ENCODE peak calls at places on chromosomes 12 and 14, in nine cellular contexts. N, X, B, T, L, V, M, K and J are unnamed samples.

GRCh38 chr12:79681008-79681590 is 9.7 kb downstream of the PAWR start:
- DNase-seq in N (no peak), X (peak), B (no peak), T (no peak), L (peak), V (no peak), M (peak), K (no peak), J (no peak)

GRCh38 chr14:105534586-105534985 is 8.2 kb downstream of the TMEM121 start:
- DNase-seq in N (no peak), X (no peak), B (no peak), T (no peak), L (no peak), V (no peak), M (no peak), K (no peak), J (no peak)

GRCh38 chr12:121918679-121919038 is 267 bp downstream of the CFAP251 start:
- DNase-seq in N (no peak), X (peak), B (no peak), T (no peak), L (no peak), V (no peak), M (peak), K (no peak), J (peak)

GRCh38 chr12:60112778-60113177 is 516.9 kb downstream of the SLC16A7 start:
- DNase-seq in N (no peak), X (no peak), B (no peak), T (no peak), L (no peak), V (no peak), M (no peak), K (no peak), J (no peak)

GRCh38 chr12:100164153-100164704 is 21.6 kb upstream of the BLTP3B start:
- DNase-seq in N (no peak), X (no peak), B (no peak), T (no peak), L (no peak), V (no peak), M (no peak), K (no peak), J (no peak)

GRCh38 chr12:93184664-93185368 is 192.9 kb upstream of the NUDT4 start:
- DNase-seq in N (no peak), X (no peak), B (no peak), T (no peak), L (no peak), V (no peak), M (no peak), K (no peak), J (no peak)

GRCh38 chr14:104292084-104292970 is 153.9 kb downstream of the KIF26A start:
- DNase-seq in N (no peak), X (no peak), B (no peak), T (no peak), L (no peak), V (no peak), M (no peak), K (no peak), J (no peak)

GRCh38 chr12:48882325-48882687 is 16.6 kb upstream of the RND1 start:
- DNase-seq in N (no peak), X (no peak), B (no peak), T (no peak), L (no peak), V (no peak), M (no peak), K (no peak), J (no peak)

GRCh38 chr14:34063470-34064164 is 112.7 kb upstream of the EGLN3 start:
- DNase-seq in N (no peak), X (peak), B (no peak), T (no peak), L (no peak), V (no peak), M (no peak), K (no peak), J (no peak)

GRCh38 chr14:62988967-62989366 is 56.3 kb downstream of the KCNH5 start:
- DNase-seq in N (no peak), X (no peak), B (no peak), T (no peak), L (peak), V (no peak), M (no peak), K (no peak), J (no peak)

GRCh38 chr12:99436584-99436983 is 211.0 kb upstream of the GARIN6 start:
- DNase-seq in N (no peak), X (no peak), B (no peak), T (no peak), L (no peak), V (no peak), M (no peak), K (no peak), J (no peak)

GRCh38 chr12:54201001-54201794 is 12.4 kb upstream of the SMUG1 start:
- DNase-seq in N (peak), X (peak), B (peak), T (peak), L (peak), V (peak), M (peak), K (peak), J (peak)

GRCh38 chr12:66176525-66176924 is 6.7 kb upstream of the TMBIM4 start:
- DNase-seq in N (no peak), X (no peak), B (no peak), T (no peak), L (no peak), V (no peak), M (no peak), K (no peak), J (no peak)

GRCh38 chr12:46382425-46382973 is 9.9 kb upstream of the SLC38A2 start:
- DNase-seq in N (no peak), X (no peak), B (no peak), T (no peak), L (no peak), V (no peak), M (no peak), K (no peak), J (no peak)

GRCh38 chr14:89294060-89294459 is 123.0 kb downstream of the FOXN3 start:
- DNase-seq in N (no peak), X (peak), B (no peak), T (no peak), L (no peak), V (no peak), M (no peak), K (no peak), J (no peak)

GRCh38 chr12:113050808-113051207 is 5.7 kb upstream of the DTX1 start:
- DNase-seq in N (no peak), X (no peak), B (no peak), T (no peak), L (no peak), V (no peak), M (no peak), K (no peak), J (no peak)

GRCh38 chr12:108629824-108630476 is 3.7 kb downstream of the SELPLG start:
- DNase-seq in N (no peak), X (no peak), B (no peak), T (peak), L (peak), V (no peak), M (no peak), K (no peak), J (no peak)

GRCh38 chr12:78018146-78018910 is 187.6 kb downstream of the NAV3 start:
- DNase-seq in N (no peak), X (no peak), B (no peak), T (no peak), L (no peak), V (no peak), M (no peak), K (no peak), J (no peak)

GRCh38 chr12:93789767-93790166 is 112.6 kb downstream of the CRADD start:
- DNase-seq in N (no peak), X (no peak), B (no peak), T (no peak), L (no peak), V (no peak), M (no peak), K (no peak), J (no peak)